ENCODE peak calls at places on chromosomes 6 and 20, in nine cellular contexts. Y is right atrium auricular region; K is CD4-positive, alpha-beta memory T cell; S is substantia nigra; O is fibroblast of lung; A is right lobe of liver; R is aorta; I is hepatocyte; W is lung. Z is an unnamed sample.

GRCh38 chr20:61413752-61414151 is 161.7 kb downstream of the CDH4 start:
- DNase-seq in O (no peak), I (no peak), S (no peak), W (no peak), K (no peak), A (no peak), Y (no peak), R (no peak), Z (no peak)

GRCh38 chr6:92072387-92072786 is 1347.0 kb downstream of the EPHA7 start:
- DNase-seq in Y (no peak), K (no peak), S (no peak), I (no peak), A (no peak), R (no peak), W (no peak), O (no peak), Z (no peak)

GRCh38 chr6:52538921-52539354 is 37.9 kb downstream of the TRAM2 start:
- DNase-seq in W (no peak), S (no peak), O (no peak), A (no peak), K (no peak), I (no peak), Y (no peak), R (no peak), Z (no peak)

GRCh38 chr6:133130863-133131262 is 110.3 kb upstream of the EYA4 start:
- DNase-seq in S (no peak), W (peak), I (peak), O (no peak), Y (peak), A (peak), R (peak), K (no peak), Z (no peak)

GRCh38 chr6:160573943-160574342 is 90.1 kb downstream of the LPA start:
- DNase-seq in W (no peak), S (no peak), Y (no peak), K (no peak), R (no peak), I (no peak), A (no peak), O (no peak), Z (no peak)

GRCh38 chr20:57593134-57593886 is 26.9 kb downstream of the ZBP1 start:
- DNase-seq in Y (no peak), S (no peak), R (peak), W (no peak), K (no peak), I (no peak), A (no peak), O (no peak), Z (no peak)

GRCh38 chr6:135796884-135797283 is 54.6 kb upstream of the PDE7B start:
- DNase-seq in O (peak), K (no peak), A (no peak), I (no peak), R (no peak), Y (no peak), W (no peak), S (no peak), Z (no peak)

GRCh38 chr20:19493794-19494495 is 264.1 kb upstream of the RIN2 start:
- DNase-seq in Y (no peak), A (no peak), K (no peak), O (no peak), W (no peak), R (peak), S (no peak), I (no peak), Z (no peak)

GRCh38 chr20:46923550-46923949 is 28.9 kb downstream of the EYA2 start:
- DNase-seq in K (no peak), A (no peak), R (no peak), O (no peak), W (no peak), Y (no peak), I (no peak), S (no peak), Z (no peak)

GRCh38 chr6:12328701-12329100 is 38.5 kb downstream of the EDN1 start:
- DNase-seq in W (no peak), I (no peak), A (no peak), Y (no peak), K (no peak), O (no peak), S (no peak), R (no peak), Z (no peak)

GRCh38 chr6:157561037-157561790 is 180.2 kb downstream of the ZDHHC14 start:
- DNase-seq in S (no peak), W (no peak), O (no peak), A (no peak), R (no peak), Y (no peak), I (no peak), K (no peak), Z (no peak)

GRCh38 chr6:95978230-95978629 is 37.5 kb upstream of the FUT9 start:
- DNase-seq in W (no peak), I (no peak), R (no peak), O (no peak), A (no peak), K (no peak), S (no peak), Y (no peak), Z (no peak)

GRCh38 chr20:25223765-25224720 is 23.8 kb upstream of the PYGB start:
- DNase-seq in R (no peak), S (no peak), W (no peak), O (no peak), A (no peak), Y (no peak), I (no peak), K (no peak), Z (no peak)

GRCh38 chr20:54176610-54177009 is 2.8 kb upstream of the CYP24A1 start:
- DNase-seq in R (no peak), W (no peak), S (no peak), A (no peak), K (no peak), Y (no peak), I (no peak), O (no peak), Z (no peak)

GRCh38 chr6:108578595-108579038 is 17.9 kb downstream of the FOXO3 start:
- DNase-seq in O (no peak), K (no peak), S (no peak), I (peak), W (no peak), Y (no peak), A (peak), R (no peak), Z (no peak)

GRCh38 chr6:108575905-108576494 is 15.3 kb downstream of the FOXO3 start:
- DNase-seq in R (no peak), O (no peak), K (no peak), A (no peak), I (no peak), W (no peak), S (no peak), Y (no peak), Z (no peak)

GRCh38 chr6:108578166-108578565 is 17.4 kb downstream of the FOXO3 start:
- DNase-seq in O (no peak), W (no peak), R (no peak), S (no peak), Y (no peak), K (no peak), I (no peak), A (no peak), Z (no peak)

GRCh38 chr6:108574457-108575149 is 13.9 kb downstream of the FOXO3 start:
- DNase-seq in I (no peak), R (no peak), Y (no peak), O (no peak), W (no peak), S (no peak), K (no peak), A (no peak), Z (no peak)

DNA sequence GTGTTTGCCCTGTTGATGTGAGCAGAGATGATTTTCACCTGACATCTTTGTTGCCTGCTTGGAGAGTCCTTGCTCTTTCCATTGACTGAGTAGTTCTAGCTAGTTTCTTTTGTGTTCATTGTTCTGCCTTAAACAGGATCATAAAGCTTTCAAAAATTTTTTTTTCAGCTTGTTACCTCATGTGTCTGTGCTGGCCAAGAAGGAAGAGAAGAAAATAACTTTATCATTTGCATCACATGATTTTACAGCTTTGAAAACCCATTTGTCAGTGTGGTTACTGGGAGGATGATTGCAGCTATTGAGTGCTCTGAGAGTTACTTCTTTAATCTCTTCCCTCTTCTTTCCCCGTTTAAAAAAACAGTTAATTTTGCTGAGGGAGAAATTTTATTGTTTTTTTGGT is 16.0 kb downstream of the FOXO3 start:
- DNase-seq in Y (no peak), K (no peak), I (no peak), S (no peak), W (no peak), R (no peak), O (no peak), A (no peak), Z (no peak)
- H3K27ac ChIP-seq in Y (peak), K (no peak), I (no peak), S (no peak), W (no peak), R (no peak), O (no peak), A (no peak), Z (no peak)

DNA sequence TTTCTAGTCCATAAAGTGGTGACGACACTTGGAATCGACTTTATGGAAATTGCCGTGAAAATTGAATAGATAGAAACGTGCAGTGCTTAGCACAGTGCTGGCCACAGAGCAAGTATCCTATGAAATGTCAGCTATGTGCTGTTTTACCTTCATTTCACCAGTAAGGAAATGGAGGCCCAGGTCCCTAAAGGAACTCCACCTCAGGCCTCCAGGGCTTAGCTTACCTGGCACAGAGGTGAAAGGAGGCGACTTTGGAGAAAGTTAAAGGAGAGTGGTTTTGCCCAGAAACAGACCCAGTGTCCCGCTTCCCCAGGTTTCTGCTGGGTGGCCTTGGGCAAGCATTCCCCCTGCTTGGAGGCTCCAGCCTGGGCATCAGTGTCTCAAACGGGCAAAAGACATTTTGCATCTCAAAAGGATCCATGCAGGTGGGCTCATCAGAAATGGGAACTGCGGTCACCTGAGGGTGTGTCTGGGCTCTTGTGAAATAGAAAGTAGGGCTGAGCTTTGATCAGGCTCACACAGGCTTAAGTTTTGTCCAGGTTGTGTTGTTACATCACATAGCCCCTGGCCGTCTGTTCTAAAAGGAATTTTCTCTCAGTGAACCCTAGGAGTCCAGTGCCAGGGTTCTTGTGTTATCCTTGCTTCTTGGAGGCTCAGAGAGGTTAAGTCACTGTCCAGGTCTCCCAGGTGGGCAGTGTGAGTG is 6.8 kb upstream of the TULP1 start:
- DNase-seq in S (no peak), I (no peak), A (no peak), Y (no peak), K (no peak), R (no peak), W (no peak), O (no peak), Z (no peak)
- H3K27ac ChIP-seq in S (no peak), I (no peak), A (no peak), Y (no peak), K (no peak), R (no peak), W (no peak), O (no peak), Z (no peak)

DNA sequence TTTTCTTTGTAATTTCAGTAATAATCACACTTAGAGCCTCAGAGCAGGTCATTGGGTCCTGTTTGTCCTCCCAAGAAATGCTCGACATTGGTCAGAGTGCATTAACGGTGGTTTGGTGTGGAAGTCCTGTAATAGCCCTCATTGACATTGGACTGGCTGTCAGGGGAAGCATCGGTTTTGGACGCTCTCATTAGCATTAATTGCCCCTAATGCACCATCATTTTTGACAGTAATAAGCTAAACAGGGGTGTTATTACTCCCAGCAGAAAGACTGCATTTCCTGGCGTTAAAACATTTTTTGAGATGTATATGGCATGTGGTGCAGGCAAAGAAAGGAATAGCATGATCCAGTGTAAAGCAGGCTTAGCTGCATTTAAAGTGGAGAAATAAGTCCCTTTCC is 40.9 kb upstream of the MROH8 start:
- DNase-seq in K (no peak), A (no peak), I (no peak), S (no peak), Y (no peak), W (no peak), O (no peak), R (no peak), Z (no peak)
- H3K27ac ChIP-seq in K (no peak), A (no peak), I (peak), S (no peak), Y (no peak), W (peak), O (no peak), R (peak), Z (no peak)

DNA sequence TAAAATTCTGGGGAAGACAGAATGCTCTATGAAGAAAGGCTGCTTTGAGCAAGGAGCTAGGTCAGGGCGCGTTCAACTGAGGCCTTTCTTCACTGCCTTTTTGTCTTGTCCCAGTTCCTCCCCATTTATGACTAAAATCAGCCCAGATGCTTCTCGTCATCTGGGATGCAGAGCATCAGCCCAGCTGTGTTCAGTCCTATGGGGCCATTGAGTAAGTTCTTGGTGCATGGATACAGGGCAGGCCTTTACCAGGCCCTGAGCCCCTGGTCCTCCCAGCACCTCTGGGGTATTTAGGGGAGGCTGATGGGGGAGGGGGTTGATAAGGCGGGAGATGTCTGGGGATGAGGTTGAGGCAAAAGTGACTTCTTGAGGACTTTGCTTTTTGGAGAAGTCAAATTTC is 55.7 kb downstream of the PTPN1 start:
- DNase-seq in K (no peak), W (no peak), O (no peak), R (no peak), I (no peak), A (no peak), Y (peak), S (no peak), Z (no peak)
- H3K27ac ChIP-seq in K (no peak), W (no peak), O (no peak), R (no peak), I (no peak), A (no peak), Y (no peak), S (no peak), Z (no peak)

DNA sequence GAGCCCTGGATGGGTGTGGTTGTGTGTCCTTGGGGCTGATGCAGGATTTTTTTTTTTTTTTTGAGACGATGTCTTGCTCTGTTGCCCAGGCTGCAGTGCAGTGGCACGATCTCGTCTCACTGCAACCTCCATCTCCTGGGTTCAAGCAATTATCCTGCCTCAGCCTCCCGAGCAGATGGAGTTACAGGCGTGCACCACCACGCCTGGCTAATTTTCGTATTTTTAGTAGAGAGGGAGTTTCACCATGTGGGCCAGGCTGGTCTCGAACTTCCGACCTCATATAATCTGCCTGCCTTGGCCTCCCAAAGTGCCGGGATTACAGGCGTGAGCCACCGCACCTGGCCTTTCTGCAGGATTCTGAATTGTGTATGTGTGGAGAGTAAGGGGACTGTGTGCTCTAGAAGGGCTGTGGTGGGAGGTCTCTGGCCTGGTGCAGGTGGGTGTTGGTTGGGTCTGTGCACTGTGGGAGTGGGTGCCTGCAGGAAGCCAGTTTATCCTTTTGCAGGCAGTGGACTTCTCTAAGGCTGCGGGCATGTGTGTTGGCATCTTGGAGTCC is 11.0 kb upstream of the ID1 start:
- DNase-seq in I (peak), Y (no peak), O (no peak), S (no peak), R (no peak), A (no peak), K (no peak), W (no peak), Z (no peak)
- H3K27ac ChIP-seq in I (peak), Y (peak), O (peak), S (no peak), R (no peak), A (no peak), K (no peak), W (peak), Z (no peak)

GRCh38 chr6:111653961-111654360 is 48.3 kb upstream of the TRAF3IP2 start:
- DNase-seq in W (no peak), K (no peak), O (no peak), Y (no peak), S (no peak), A (no peak), R (no peak), I (no peak), Z (no peak)
- H3K27ac ChIP-seq in W (no peak), K (no peak), O (no peak), Y (no peak), S (no peak), A (no peak), R (no peak), I (no peak), Z (no peak)

Z was measured in CD4-positive, alpha-beta T cell.